ENCODE peak calls at places on chromosomes 4 and X, in nine cellular contexts. S, Z, I, Y, T, V, X, N and F are unnamed samples.

GRCh38 chrX:77451041-77451440 is 3.9 kb downstream of the FGF16 start:
- DNase-seq in S (no peak), Z (no peak), I (no peak), Y (no peak), T (no peak), V (no peak), X (no peak), N (no peak), F (no peak)

GRCh38 chr4:189096717-189097116 is 844.0 kb upstream of the FRG1 start:
- DNase-seq in S (no peak), Z (no peak), I (no peak), Y (no peak), T (no peak), V (no peak), X (no peak), N (no peak), F (no peak)

GRCh38 chr4:99723555-99724450 is 66.2 kb upstream of the C4orf54 start:
- DNase-seq in S (peak; percentile 87), Z (no peak), I (no peak), Y (peak; percentile 10), T (peak; percentile 83), V (no peak), X (no peak), N (no peak), F (peak; percentile 58)

GRCh38 chrX:119222932-119223331 is 13.2 kb upstream of the PGRMC1 start:
- DNase-seq in S (no peak), Z (no peak), I (no peak), Y (no peak), T (no peak), V (no peak), X (no peak), N (no peak), F (no peak)

GRCh38 chr4:94642561-94642866 is 115.2 kb upstream of the BMPR1B start:
- DNase-seq in S (no peak), Z (no peak), I (no peak), Y (no peak), T (no peak), V (no peak), X (no peak), N (no peak), F (no peak)

GRCh38 chr4:159229164-159229563 is 126.3 kb downstream of the RAPGEF2 start:
- DNase-seq in S (no peak), Z (no peak), I (no peak), Y (peak; percentile 51), T (no peak), V (no peak), X (no peak), N (no peak), F (no peak)

GRCh38 chrX:40099046-40099968 is 1.5 kb upstream of the BCOR start:
- DNase-seq in S (peak; percentile 56), Z (no peak), I (no peak), Y (no peak), T (peak; percentile 77), V (peak; percentile 0), X (no peak), N (no peak), F (peak; percentile 19)

GRCh38 chr4:165663411-165663810 is 209.6 kb upstream of the TLL1 start:
- DNase-seq in S (no peak), Z (no peak), I (no peak), Y (no peak), T (no peak), V (no peak), X (no peak), N (no peak), F (no peak)

GRCh38 chr4:180330521-180330920 is 1912.7 kb upstream of the TENM3 start:
- DNase-seq in S (no peak), Z (no peak), I (no peak), Y (no peak), T (no peak), V (no peak), X (no peak), N (no peak), F (no peak)

GRCh38 chrX:116240446-116240845 is 69.9 kb downstream of the AGTR2 start:
- DNase-seq in S (peak; percentile 25), Z (no peak), I (no peak), Y (no peak), T (no peak), V (no peak), X (no peak), N (no peak), F (no peak)

GRCh38 chr4:124941267-124941666 is 228.7 kb upstream of the ANKRD50 start:
- DNase-seq in S (no peak), Z (no peak), I (no peak), Y (no peak), T (no peak), V (no peak), X (no peak), N (no peak), F (no peak)